ENCODE peak calls at places on chromosomes 7 and 10, in eight cellular contexts. B is CD4-positive, alpha-beta memory T cell; T is Peyer's patch; Y is A549; G is DND-41; H is tibial nerve; S is hepatocyte; Z is gastrocnemius medialis. C is an unnamed sample. For H3K9me3, the result is how much of the 10 kb centered on the place peaks cover.

GRCh38 chr7:25221009-25221408 is 7.3 kb downstream of the NPVF start:
- DNase-seq in B (no peak), T (no peak), Y (no peak), G (no peak), H (no peak), S (no peak), Z (no peak), C (no peak)

GRCh38 chr7:74535951-74536356 is 82.2 kb downstream of the GTF2IRD1 start:
- DNase-seq in B (no peak), T (no peak), Y (no peak), G (no peak), H (no peak), S (no peak), Z (no peak), C (no peak)

GRCh38 chr7:94933256-94933990 is 26.0 kb downstream of the PPP1R9A start:
- DNase-seq in B (no peak), T (no peak), Y (no peak), G (no peak), H (no peak), S (no peak), Z (no peak), C (no peak)

GRCh38 chr10:93593749-93594148 is 7.3 kb downstream of the RBP4 start:
- DNase-seq in B (no peak), T (no peak), Y (no peak), G (no peak), H (no peak), S (no peak), Z (no peak), C (no peak)

GRCh38 chr10:124564881-124565280 is 103.3 kb downstream of the LHPP start:
- DNase-seq in B (no peak), T (no peak), Y (no peak), G (no peak), H (no peak), S (no peak), Z (no peak), C (no peak)

GRCh38 chr7:11232462-11232861 is 258.8 kb downstream of the PHF14 start:
- DNase-seq in B (no peak), T (no peak), Y (no peak), G (no peak), H (no peak), S (no peak), Z (no peak), C (no peak)

GRCh38 chr10:22505923-22506685 is 160.8 kb downstream of the SPAG6 start:
- DNase-seq in B (peak), T (peak), Y (no peak), G (no peak), H (no peak), S (peak), Z (no peak), C (peak)

GRCh38 chr7:76206633-76207032 is 4.9 kb downstream of the SRRM3 start:
- DNase-seq in B (no peak), T (no peak), Y (no peak), G (no peak), H (no peak), S (no peak), Z (no peak), C (no peak)

GRCh38 chr10:11344550-11344949 is 266.9 kb downstream of the USP6NL start:
- DNase-seq in B (no peak), T (no peak), Y (no peak), G (no peak), H (no peak), S (no peak), Z (no peak), C (no peak)

GRCh38 chr10:118246340-118247247 is 95.5 kb downstream of the FAM204A start:
- DNase-seq in B (no peak), T (no peak), Y (no peak), G (no peak), H (no peak), S (no peak), Z (no peak), C (no peak)

GRCh38 chr7:12389089-12389700 is 14.5 kb downstream of the VWDE start:
- DNase-seq in B (peak), T (no peak), Y (peak), G (peak), H (peak), S (peak), Z (no peak), C (no peak)

GRCh38 chr10:105837951-105838350 is 1196.9 kb downstream of the SORCS3 start:
- DNase-seq in B (no peak), T (no peak), Y (no peak), G (no peak), H (no peak), S (peak), Z (no peak), C (no peak)

GRCh38 chr7:64183827-64184372 is 23.1 kb upstream of the ZNF735 start:
- DNase-seq in B (no peak), T (no peak), Y (no peak), G (no peak), H (no peak), S (no peak), Z (no peak), C (no peak)
- H3K9me3 ChIP-seq in B (under half), T (under half), Y (under half), G (under half), H (under half), S (under half), Z (under half), C (under half)

GRCh38 chr10:31603245-31604087 is 284.4 kb downstream of the ZEB1 start:
- DNase-seq in B (peak), T (peak), Y (peak), G (peak), H (peak), S (peak), Z (peak), C (peak)

GRCh38 chr10:31601136-31601535 is 282.1 kb downstream of the ZEB1 start:
- DNase-seq in B (no peak), T (no peak), Y (no peak), G (no peak), H (no peak), S (no peak), Z (no peak), C (no peak)

GRCh38 chr10:31604646-31605170 is 285.7 kb downstream of the ZEB1 start:
- DNase-seq in B (no peak), T (no peak), Y (no peak), G (no peak), H (no peak), S (no peak), Z (no peak), C (no peak)

GRCh38 chr10:31604141-31604540 is 285.1 kb downstream of the ZEB1 start:
- DNase-seq in B (no peak), T (no peak), Y (no peak), G (no peak), H (no peak), S (peak), Z (no peak), C (no peak)

DNA sequence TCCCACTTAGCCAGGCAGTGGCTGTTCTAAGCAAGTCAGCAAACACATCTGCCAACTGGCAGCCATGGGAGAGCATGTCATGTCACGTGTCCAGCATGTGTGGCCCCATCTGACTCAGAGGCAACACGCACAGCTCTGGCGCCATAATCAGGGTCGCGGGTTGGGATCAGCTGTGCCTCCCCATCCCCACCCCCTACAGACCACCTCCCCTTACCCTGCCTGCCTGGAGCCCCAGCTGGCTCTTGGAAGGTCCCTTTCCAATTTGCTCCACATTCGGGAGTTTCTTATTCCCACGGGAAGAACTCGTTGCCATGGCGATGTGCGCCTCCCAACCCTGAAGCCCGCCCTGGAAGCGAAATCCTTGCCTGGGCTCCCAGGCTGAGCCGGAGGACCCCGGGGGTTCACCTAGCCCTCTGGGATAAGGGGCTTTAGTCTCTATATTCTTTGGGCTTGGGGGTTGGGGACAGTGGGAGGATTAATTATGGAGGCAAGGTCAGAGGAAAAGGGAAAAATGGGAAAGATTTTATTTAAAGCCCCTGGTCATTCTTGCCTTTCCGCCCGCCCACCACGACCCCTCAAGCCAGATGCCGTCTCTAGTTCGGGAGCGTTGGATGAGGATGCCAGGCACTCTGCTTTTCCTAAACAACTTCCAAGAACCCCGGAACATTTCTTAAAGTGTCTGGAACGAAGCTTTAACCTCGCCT is 283.7 kb downstream of the ZEB1 start:
- DNase-seq in B (no peak), T (no peak), Y (peak), G (peak), H (peak), S (peak), Z (peak), C (no peak)
- H3K27ac ChIP-seq in B (no peak), T (peak), Y (peak), G (no peak), H (peak), S (peak), Z (peak), C (no peak)

GRCh38 chr10:95626468-95626867 is 30.0 kb downstream of the ALDH18A1 start:
- DNase-seq in B (no peak), T (no peak), Y (no peak), G (no peak), H (no peak), S (no peak), Z (no peak), C (no peak)

GRCh38 chr10:95628786-95629185 is 27.7 kb downstream of the ALDH18A1 start:
- DNase-seq in B (no peak), T (no peak), Y (no peak), G (no peak), H (no peak), S (peak), Z (no peak), C (no peak)
- H3K9me3 ChIP-seq in B (under half), T (under half), Y (under half), G (under half), H (under half), S (under half), Z (under half), C (under half)

GRCh38 chr10:77226434-77226833 is 411.2 kb downstream of the KCNMA1 start:
- DNase-seq in B (no peak), T (no peak), Y (no peak), G (no peak), H (no peak), S (no peak), Z (no peak), C (no peak)
- H3K27ac ChIP-seq in B (no peak), T (no peak), Y (no peak), G (no peak), H (no peak), S (no peak), Z (no peak), C (no peak)

GRCh38 chr7:159263430-159263829 is 118.8 kb upstream of the VIPR2 start:
- DNase-seq in B (no peak), T (no peak), Y (no peak), G (no peak), H (no peak), S (no peak), Z (no peak), C (no peak)
- H3K9me3 ChIP-seq in B (under half), T (under half), Y (under half), G (under half), H (under half), S (under half), Z (under half), C (under half)

GRCh38 chr7:92614586-92615237 is 24.5 kb upstream of the FAM133B start:
- DNase-seq in B (no peak), T (no peak), Y (no peak), G (no peak), H (no peak), S (peak), Z (no peak), C (no peak)

GRCh38 chr7:92611735-92612134 is 21.5 kb upstream of the FAM133B start:
- DNase-seq in B (no peak), T (no peak), Y (no peak), G (no peak), H (no peak), S (no peak), Z (no peak), C (no peak)

GRCh38 chr7:92613720-92614119 is 23.5 kb upstream of the FAM133B start:
- DNase-seq in B (no peak), T (no peak), Y (no peak), G (no peak), H (no peak), S (no peak), Z (no peak), C (no peak)

GRCh38 chr7:92613214-92613613 is 23.0 kb upstream of the FAM133B start:
- DNase-seq in B (no peak), T (no peak), Y (no peak), G (no peak), H (no peak), S (no peak), Z (no peak), C (no peak)

DNA sequence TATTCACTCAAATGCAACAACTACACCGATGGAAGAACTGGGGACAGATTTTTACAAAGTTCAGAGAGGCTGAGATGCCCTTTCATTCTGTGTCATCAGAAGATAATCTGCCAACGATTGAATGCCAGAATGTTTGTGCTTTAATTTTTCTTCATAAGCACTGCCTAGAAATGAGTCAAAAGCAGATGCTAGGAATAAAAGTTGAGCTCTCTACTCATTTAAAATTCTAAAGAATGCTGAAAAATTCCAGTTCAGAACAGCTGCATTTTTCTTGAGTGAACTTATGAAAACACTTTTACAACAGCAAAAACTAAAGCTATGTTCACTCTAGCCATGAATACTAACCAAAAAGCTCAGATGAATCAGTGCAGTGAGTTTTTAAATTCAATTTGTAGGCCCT is 22.3 kb upstream of the FAM133B start:
- DNase-seq in B (no peak), T (no peak), Y (no peak), G (no peak), H (no peak), S (no peak), Z (no peak), C (no peak)
- H3K27ac ChIP-seq in B (no peak), T (no peak), Y (no peak), G (no peak), H (no peak), S (peak), Z (no peak), C (no peak)

GRCh38 chr7:158391541-158391940 is 196.1 kb downstream of the PTPRN2 start:
- DNase-seq in B (no peak), T (peak), Y (no peak), G (no peak), H (no peak), S (no peak), Z (no peak), C (no peak)
- H3K9me3 ChIP-seq in B (under half), T (under half), Y (under half), G (under half), H (under half), S (under half), Z (under half), C (under half)

GRCh38 chr7:2411049-2411448 is 7.6 kb downstream of the CHST12 start:
- DNase-seq in B (no peak), T (no peak), Y (no peak), G (no peak), H (no peak), S (no peak), Z (no peak), C (no peak)
- H3K27ac ChIP-seq in B (no peak), T (no peak), Y (no peak), G (no peak), H (no peak), S (peak), Z (peak), C (no peak)

GRCh38 chr10:35746004-35746403 is 103.9 kb upstream of the FZD8 start:
- DNase-seq in B (no peak), T (no peak), Y (no peak), G (no peak), H (no peak), S (no peak), Z (no peak), C (no peak)
- H3K9me3 ChIP-seq in B (under half), T (under half), Y (under half), G (under half), H (under half), S (under half), Z (under half), C (under half)

C was measured in CD8-positive, alpha-beta T cell.